ENCODE peak calls at places on chromosomes 6 and 20, in eight cellular contexts. One of them, this sample, is unnamed.

GRCh38 chr6:11983306-11983705 is 28.8 kb upstream of the HIVEP1 start:
- DNase-seq in neural progenitor cell: no peak
- DNase-seq in pancreas: no peak
- DNase-seq in endothelial cell of umbilical vein: no peak
- DNase-seq in heart right ventricle: no peak
- DNase-seq in tibial nerve: no peak
- DNase-seq in AG04450: no peak
- DNase-seq in cardiac fibroblast: no peak
- DNase-seq in this sample: no peak

GRCh38 chr6:149897015-149897697 is 757 bp downstream of the RAET1E start:
- DNase-seq in cardiac fibroblast: peak; percentile 96
- DNase-seq in endothelial cell of umbilical vein: peak; percentile 11
- DNase-seq in neural progenitor cell: no peak
- DNase-seq in AG04450: peak; percentile 63
- DNase-seq in tibial nerve: peak; percentile 71
- DNase-seq in pancreas: peak; percentile 22
- DNase-seq in heart right ventricle: peak; percentile 79
- DNase-seq in this sample: peak; percentile 78

GRCh38 chr6:44081753-44082152 is 45.5 kb downstream of the MRPL14 start:
- DNase-seq in AG04450: no peak
- DNase-seq in pancreas: no peak
- DNase-seq in endothelial cell of umbilical vein: no peak
- DNase-seq in tibial nerve: no peak
- DNase-seq in cardiac fibroblast: no peak
- DNase-seq in heart right ventricle: no peak
- DNase-seq in neural progenitor cell: no peak
- DNase-seq in this sample: no peak

GRCh38 chr6:108968325-108968724 is 120.1 kb downstream of the ARMC2 start:
- DNase-seq in AG04450: no peak
- DNase-seq in pancreas: no peak
- DNase-seq in tibial nerve: no peak
- DNase-seq in neural progenitor cell: no peak
- DNase-seq in heart right ventricle: no peak
- DNase-seq in endothelial cell of umbilical vein: no peak
- DNase-seq in cardiac fibroblast: no peak
- DNase-seq in this sample: no peak

GRCh38 chr6:108947114-108947854 is 99.1 kb downstream of the ARMC2 start:
- DNase-seq in cardiac fibroblast: peak; percentile 90
- DNase-seq in heart right ventricle: no peak
- DNase-seq in tibial nerve: no peak
- DNase-seq in AG04450: peak; percentile 20
- DNase-seq in endothelial cell of umbilical vein: no peak
- DNase-seq in neural progenitor cell: no peak
- DNase-seq in pancreas: peak; percentile 31
- DNase-seq in this sample: peak; percentile 98

GRCh38 chr20:59026904-59027745 is 5.0 kb downstream of the ATP5F1E start:
- DNase-seq in endothelial cell of umbilical vein: no peak
- DNase-seq in AG04450: no peak
- DNase-seq in heart right ventricle: no peak
- DNase-seq in neural progenitor cell: no peak
- DNase-seq in tibial nerve: no peak
- DNase-seq in cardiac fibroblast: no peak
- DNase-seq in pancreas: no peak
- DNase-seq in this sample: no peak

GRCh38 chr6:148325316-148326068 is 17.1 kb upstream of the SASH1 start:
- DNase-seq in cardiac fibroblast: no peak
- DNase-seq in endothelial cell of umbilical vein: no peak
- DNase-seq in pancreas: no peak
- DNase-seq in neural progenitor cell: no peak
- DNase-seq in heart right ventricle: no peak
- DNase-seq in tibial nerve: no peak
- DNase-seq in AG04450: no peak
- DNase-seq in this sample: no peak

GRCh38 chr6:2799936-2800527 is 34.8 kb downstream of the WRNIP1 start:
- DNase-seq in endothelial cell of umbilical vein: peak; percentile 87
- DNase-seq in pancreas: no peak
- DNase-seq in tibial nerve: no peak
- DNase-seq in cardiac fibroblast: no peak
- DNase-seq in neural progenitor cell: no peak
- DNase-seq in AG04450: no peak
- DNase-seq in heart right ventricle: no peak
- DNase-seq in this sample: no peak

GRCh38 chr6:119119989-119120388 is 41.5 kb upstream of the FAM184A start:
- DNase-seq in heart right ventricle: no peak
- DNase-seq in endothelial cell of umbilical vein: no peak
- DNase-seq in cardiac fibroblast: peak; percentile 87
- DNase-seq in tibial nerve: no peak
- DNase-seq in neural progenitor cell: no peak
- DNase-seq in AG04450: peak; percentile 23
- DNase-seq in pancreas: no peak
- DNase-seq in this sample: peak; percentile 88

GRCh38 chr6:157060440-157060949 is 262.8 kb downstream of the TMEM242 start:
- DNase-seq in AG04450: no peak
- DNase-seq in neural progenitor cell: no peak
- DNase-seq in cardiac fibroblast: no peak
- DNase-seq in pancreas: no peak
- DNase-seq in tibial nerve: no peak
- DNase-seq in heart right ventricle: no peak
- DNase-seq in endothelial cell of umbilical vein: no peak
- DNase-seq in this sample: peak; percentile 50

GRCh38 chr6:126127662-126128061 is 141.3 kb downstream of the TRMT11 start:
- DNase-seq in pancreas: no peak
- DNase-seq in heart right ventricle: no peak
- DNase-seq in endothelial cell of umbilical vein: no peak
- DNase-seq in tibial nerve: no peak
- DNase-seq in AG04450: no peak
- DNase-seq in neural progenitor cell: peak; percentile 54
- DNase-seq in cardiac fibroblast: no peak
- DNase-seq in this sample: peak; percentile 36

GRCh38 chr20:11170025-11170424 is 496.2 kb upstream of the JAG1 start:
- DNase-seq in pancreas: no peak
- DNase-seq in endothelial cell of umbilical vein: peak; percentile 94
- DNase-seq in heart right ventricle: no peak
- DNase-seq in neural progenitor cell: no peak
- DNase-seq in AG04450: no peak
- DNase-seq in tibial nerve: no peak
- DNase-seq in cardiac fibroblast: peak; percentile 75
- DNase-seq in this sample: no peak

GRCh38 chr6:138815797-138816528 is 20.1 kb downstream of the ECT2L start:
- DNase-seq in neural progenitor cell: peak; percentile 67
- DNase-seq in pancreas: no peak
- DNase-seq in AG04450: peak; percentile 33
- DNase-seq in tibial nerve: no peak
- DNase-seq in heart right ventricle: no peak
- DNase-seq in endothelial cell of umbilical vein: peak; percentile 67
- DNase-seq in cardiac fibroblast: peak; percentile 84
- DNase-seq in this sample: peak; percentile 86

GRCh38 chr6:158000530-158001307 is 19.1 kb downstream of the SYNJ2 start:
- DNase-seq in neural progenitor cell: no peak
- DNase-seq in endothelial cell of umbilical vein: no peak
- DNase-seq in tibial nerve: no peak
- DNase-seq in heart right ventricle: no peak
- DNase-seq in cardiac fibroblast: no peak
- DNase-seq in pancreas: no peak
- DNase-seq in AG04450: no peak
- DNase-seq in this sample: no peak

GRCh38 chr6:137013738-137014602 is 30.8 kb downstream of the IL20RA start:
- DNase-seq in tibial nerve: no peak
- DNase-seq in AG04450: peak; percentile 15
- DNase-seq in heart right ventricle: no peak
- DNase-seq in endothelial cell of umbilical vein: peak; percentile 27
- DNase-seq in cardiac fibroblast: peak; percentile 65
- DNase-seq in neural progenitor cell: peak; percentile 44
- DNase-seq in pancreas: no peak
- DNase-seq in this sample: peak; percentile 77

GRCh38 chr6:131663578-131664165 is 26.6 kb downstream of the ENPP3 start:
- DNase-seq in pancreas: no peak
- DNase-seq in cardiac fibroblast: no peak
- DNase-seq in endothelial cell of umbilical vein: no peak
- DNase-seq in AG04450: no peak
- DNase-seq in neural progenitor cell: no peak
- DNase-seq in tibial nerve: no peak
- DNase-seq in heart right ventricle: no peak
- DNase-seq in this sample: no peak

GRCh38 chr6:5173862-5174643 is 86.7 kb downstream of the LYRM4 start:
- DNase-seq in pancreas: no peak
- DNase-seq in neural progenitor cell: no peak
- DNase-seq in AG04450: no peak
- DNase-seq in endothelial cell of umbilical vein: no peak
- DNase-seq in heart right ventricle: no peak
- DNase-seq in cardiac fibroblast: no peak
- DNase-seq in tibial nerve: no peak
- DNase-seq in this sample: peak; percentile 57
- TF ChIP-seq CTCF in pancreas: no peak
- TF ChIP-seq CTCF in neural progenitor cell: no peak
- TF ChIP-seq CTCF in AG04450: no peak
- TF ChIP-seq CTCF in endothelial cell of umbilical vein: no peak
- TF ChIP-seq CTCF in heart right ventricle: no peak
- TF ChIP-seq CTCF in cardiac fibroblast: no peak
- TF ChIP-seq CTCF in tibial nerve: no peak
- TF ChIP-seq CTCF in this sample: no peak

GRCh38 chr6:100281471-100281878 is 183.2 kb downstream of the SIM1 start:
- DNase-seq in AG04450: no peak
- DNase-seq in pancreas: no peak
- DNase-seq in endothelial cell of umbilical vein: no peak
- DNase-seq in neural progenitor cell: peak; percentile 93
- DNase-seq in cardiac fibroblast: no peak
- DNase-seq in heart right ventricle: no peak
- DNase-seq in tibial nerve: no peak
- DNase-seq in this sample: peak; percentile 23
- H3K4me3 ChIP-seq in AG04450: peak overlapping the region; percentile 28
- H3K4me3 ChIP-seq in pancreas: no peak overlapping the region
- H3K4me3 ChIP-seq in endothelial cell of umbilical vein: no peak overlapping the region
- H3K4me3 ChIP-seq in neural progenitor cell: peak overlapping the region; percentile 37
- H3K4me3 ChIP-seq in cardiac fibroblast: peak overlapping the region; percentile 22
- H3K4me3 ChIP-seq in heart right ventricle: no peak overlapping the region
- H3K4me3 ChIP-seq in tibial nerve: no peak overlapping the region
- H3K4me3 ChIP-seq in this sample: peak overlapping the region; percentile 54

GRCh38 chr20:46099491-46100287 is 9.9 kb upstream of the NCOA5 start:
- DNase-seq in cardiac fibroblast: no peak
- DNase-seq in neural progenitor cell: peak; percentile 52
- DNase-seq in AG04450: no peak
- DNase-seq in tibial nerve: no peak
- DNase-seq in endothelial cell of umbilical vein: peak; percentile 19
- DNase-seq in heart right ventricle: peak; percentile 27
- DNase-seq in pancreas: no peak
- DNase-seq in this sample: no peak
- TF ChIP-seq CTCF in cardiac fibroblast: no peak
- TF ChIP-seq CTCF in neural progenitor cell: peak; percentile 31
- TF ChIP-seq CTCF in AG04450: no peak
- TF ChIP-seq CTCF in tibial nerve: peak; percentile 24
- TF ChIP-seq CTCF in endothelial cell of umbilical vein: no peak
- TF ChIP-seq CTCF in heart right ventricle: peak; percentile 32
- TF ChIP-seq CTCF in pancreas: no peak
- TF ChIP-seq CTCF in this sample: no peak

DNA sequence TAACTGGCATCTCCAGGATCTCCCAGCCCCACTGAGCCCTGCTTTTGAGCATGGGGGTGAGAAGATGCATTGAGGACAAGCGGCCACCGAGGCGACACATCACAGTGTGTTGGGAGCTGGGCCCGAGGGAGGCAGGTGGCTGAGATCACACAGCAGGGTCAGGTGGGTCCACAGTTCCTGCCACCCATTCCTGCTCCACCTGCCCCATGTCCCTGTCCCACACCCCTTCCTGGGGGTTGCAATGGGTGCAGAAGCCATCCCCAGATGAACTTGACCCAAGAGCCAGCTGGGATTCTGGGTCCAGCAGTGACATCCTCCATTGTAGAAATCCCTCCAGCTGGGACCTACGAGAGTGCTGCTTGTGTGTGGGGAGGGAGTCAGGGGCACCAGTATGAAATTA is 1.0 kb downstream of the TGM2 start:
- DNase-seq in heart right ventricle: no peak
- DNase-seq in neural progenitor cell: no peak
- DNase-seq in tibial nerve: no peak
- DNase-seq in cardiac fibroblast: no peak
- DNase-seq in pancreas: no peak
- DNase-seq in endothelial cell of umbilical vein: no peak
- DNase-seq in AG04450: no peak
- DNase-seq in this sample: no peak
- H3K4me3 ChIP-seq in heart right ventricle: peak overlapping the region; percentile 70
- H3K4me3 ChIP-seq in neural progenitor cell: no peak overlapping the region
- H3K4me3 ChIP-seq in tibial nerve: peak overlapping the region; percentile 13
- H3K4me3 ChIP-seq in cardiac fibroblast: peak overlapping the region; percentile 40
- H3K4me3 ChIP-seq in pancreas: no peak overlapping the region
- H3K4me3 ChIP-seq in endothelial cell of umbilical vein: peak overlapping the region; percentile 96
- H3K4me3 ChIP-seq in AG04450: peak overlapping the region; percentile 70
- H3K4me3 ChIP-seq in this sample: peak overlapping the region; percentile 71

GRCh38 chr6:40856271-40856670 is 182.8 kb downstream of the UNC5CL start:
- DNase-seq in heart right ventricle: no peak
- DNase-seq in tibial nerve: no peak
- DNase-seq in cardiac fibroblast: no peak
- DNase-seq in endothelial cell of umbilical vein: no peak
- DNase-seq in pancreas: no peak
- DNase-seq in neural progenitor cell: no peak
- DNase-seq in AG04450: no peak
- DNase-seq in this sample: no peak

GRCh38 chr6:40855481-40855880 is 183.5 kb downstream of the UNC5CL start:
- DNase-seq in pancreas: no peak
- DNase-seq in heart right ventricle: no peak
- DNase-seq in AG04450: no peak
- DNase-seq in cardiac fibroblast: no peak
- DNase-seq in endothelial cell of umbilical vein: no peak
- DNase-seq in neural progenitor cell: no peak
- DNase-seq in tibial nerve: no peak
- DNase-seq in this sample: no peak

GRCh38 chr6:40854592-40854991 is 184.4 kb downstream of the UNC5CL start:
- DNase-seq in heart right ventricle: no peak
- DNase-seq in endothelial cell of umbilical vein: no peak
- DNase-seq in cardiac fibroblast: no peak
- DNase-seq in tibial nerve: no peak
- DNase-seq in AG04450: no peak
- DNase-seq in pancreas: no peak
- DNase-seq in neural progenitor cell: no peak
- DNase-seq in this sample: no peak

GRCh38 chr6:40848868-40849524 is 190.0 kb downstream of the UNC5CL start:
- DNase-seq in tibial nerve: no peak
- DNase-seq in endothelial cell of umbilical vein: no peak
- DNase-seq in AG04450: no peak
- DNase-seq in neural progenitor cell: no peak
- DNase-seq in heart right ventricle: no peak
- DNase-seq in pancreas: no peak
- DNase-seq in cardiac fibroblast: no peak
- DNase-seq in this sample: no peak

GRCh38 chr6:40852667-40853383 is 186.2 kb downstream of the UNC5CL start:
- DNase-seq in cardiac fibroblast: peak; percentile 2
- DNase-seq in heart right ventricle: no peak
- DNase-seq in tibial nerve: no peak
- DNase-seq in neural progenitor cell: peak; percentile 33
- DNase-seq in pancreas: no peak
- DNase-seq in endothelial cell of umbilical vein: no peak
- DNase-seq in AG04450: no peak
- DNase-seq in this sample: peak; percentile 6
- TF ChIP-seq CTCF in cardiac fibroblast: peak; percentile 25
- TF ChIP-seq CTCF in heart right ventricle: peak; percentile 29
- TF ChIP-seq CTCF in tibial nerve: no peak
- TF ChIP-seq CTCF in neural progenitor cell: peak; percentile 57
- TF ChIP-seq CTCF in pancreas: no peak
- TF ChIP-seq CTCF in endothelial cell of umbilical vein: peak; percentile 41
- TF ChIP-seq CTCF in AG04450: peak; percentile 50
- TF ChIP-seq CTCF in this sample: peak; percentile 57

GRCh38 chr20:62363920-62364851 is 2.9 kb downstream of the LAMA5 start:
- DNase-seq in pancreas: no peak
- DNase-seq in heart right ventricle: peak; percentile 61
- DNase-seq in endothelial cell of umbilical vein: peak; percentile 88
- DNase-seq in cardiac fibroblast: peak; percentile 64
- DNase-seq in tibial nerve: no peak
- DNase-seq in AG04450: no peak
- DNase-seq in neural progenitor cell: peak; percentile 51
- DNase-seq in this sample: no peak
- H3K4me3 ChIP-seq in pancreas: peak overlapping the region; percentile 89
- H3K4me3 ChIP-seq in heart right ventricle: peak overlapping the region; percentile 91
- H3K4me3 ChIP-seq in endothelial cell of umbilical vein: peak overlapping the region; percentile 4
- H3K4me3 ChIP-seq in cardiac fibroblast: no peak overlapping the region
- H3K4me3 ChIP-seq in tibial nerve: no peak overlapping the region
- H3K4me3 ChIP-seq in AG04450: no peak overlapping the region
- H3K4me3 ChIP-seq in neural progenitor cell: no peak overlapping the region
- H3K4me3 ChIP-seq in this sample: no peak overlapping the region